ENCODE peak calls at places on chromosome X, in four cellular contexts. Z is NCI-H748 treated with DMSO at 0.1 percent for 48 hours, V is GM18507, X is lower leg skin. P is an unnamed sample.

GRCh38 chrX:56764975-56765791 is 36.1 kb downstream of the NBDY start:
- DNase-seq in Z (no peak), X (peak; percentile 81), V (no peak), P (no peak)

GRCh38 chrX:153609917-153610833 is 11.2 kb upstream of the CCNQ start:
- DNase-seq in V (peak; percentile 37), Z (peak; percentile 46), X (peak; percentile 91), P (peak; percentile 80)

GRCh38 chrX:16963216-16963615 is 16.8 kb downstream of the REPS2 start:
- DNase-seq in V (no peak), Z (no peak), X (no peak), P (no peak)

GRCh38 chrX:53246231-53246630 is 21.2 kb upstream of the KDM5C start:
- DNase-seq in Z (no peak), X (no peak), V (no peak), P (no peak)

GRCh38 chrX:53089224-53089842 is 4.6 kb upstream of the KANTR start:
- DNase-seq in X (no peak), Z (peak; percentile 74), V (no peak), P (peak; percentile 67)

GRCh38 chrX:34578237-34578636 is 78.8 kb downstream of the TMEM47 start:
- DNase-seq in Z (no peak), V (no peak), X (no peak), P (no peak)

GRCh38 chrX:30702736-30703135 is 49.5 kb downstream of the GK start:
- DNase-seq in Z (no peak), V (no peak), X (no peak), P (no peak)

GRCh38 chrX:45697591-45697990 is 496.9 kb upstream of the DIPK2B start:
- DNase-seq in Z (no peak), V (no peak), X (no peak), P (no peak)

GRCh38 chrX:76126851-76127250 is 46.0 kb upstream of the PBDC1 start:
- DNase-seq in V (no peak), X (no peak), Z (no peak), P (no peak)

GRCh38 chrX:54423161-54423888 is 16.9 kb upstream of the TSR2 start:
- DNase-seq in V (no peak), Z (no peak), X (no peak), P (no peak)

GRCh38 chrX:149511081-149511480 is 6.0 kb upstream of the IDS start:
- DNase-seq in Z (no peak), X (peak; percentile 72), V (no peak), P (no peak)

GRCh38 chrX:104281564-104281963 is 26.8 kb upstream of the ESX1 start:
- DNase-seq in X (no peak), V (no peak), Z (no peak), P (no peak)

GRCh38 chrX:12319012-12319519 is 180.8 kb downstream of the FRMPD4 start:
- DNase-seq in Z (no peak), V (no peak), X (no peak), P (no peak)

GRCh38 chrX:115344885-115345653 is 55.6 kb downstream of the LUZP4 start:
- DNase-seq in V (no peak), Z (peak; percentile 96), X (peak; percentile 96), P (peak; percentile 85)

P was measured in suprapubic skin.